ENCODE peak calls at places on chromosomes 12 and 14, in seven cellular contexts. S, N, P, F, M, O and U are unnamed samples.

GRCh38 chr12:125340791-125341190 is 275.6 kb downstream of the AACS start:
- DNase-seq in P (no peak), F (peak; percentile 52), N (peak; percentile 24), M (no peak), S (peak; percentile 28), O (no peak), U (no peak)

GRCh38 chr12:104571328-104571727 is 114.6 kb downstream of the CHST11 start:
- DNase-seq in P (no peak), S (no peak), N (no peak), O (no peak), F (no peak), M (no peak), U (no peak)

GRCh38 chr12:125989716-125990115 is 924.5 kb downstream of the AACS start:
- DNase-seq in O (no peak), M (no peak), P (no peak), S (no peak), F (no peak), N (no peak), U (no peak)

GRCh38 chr12:54390668-54391551 is 6.4 kb upstream of the ZNF385A start:
- DNase-seq in N (no peak), O (peak; percentile 74), M (peak; percentile 84), P (peak; percentile 71), S (peak; percentile 91), F (no peak), U (no peak)

GRCh38 chr12:124088232-124088907 is 115.4 kb downstream of the ZNF664 start:
- DNase-seq in S (peak; percentile 75), N (no peak), O (no peak), M (no peak), F (no peak), P (no peak), U (no peak)

GRCh38 chr12:12786371-12786715 is 884 bp downstream of the APOLD1 start:
- DNase-seq in S (no peak), P (no peak), F (no peak), O (no peak), N (no peak), M (no peak), U (no peak)

GRCh38 chr12:53958128-53958527 is 3.4 kb downstream of the HOXC12 start:
- DNase-seq in O (no peak), F (no peak), S (no peak), N (no peak), M (no peak), P (no peak), U (no peak)

GRCh38 chr12:38279756-38280155 is 36.8 kb upstream of the ALG10B start:
- DNase-seq in P (no peak), O (no peak), N (no peak), S (no peak), M (no peak), F (no peak), U (no peak)

GRCh38 chr12:79546461-79547043 is 144.2 kb downstream of the PAWR start:
- DNase-seq in S (no peak), M (no peak), P (no peak), N (no peak), F (no peak), O (no peak), U (no peak)

GRCh38 chr14:59354666-59355065 is 110.5 kb downstream of the GPR135 start:
- DNase-seq in N (no peak), S (no peak), M (no peak), F (peak; percentile 88), P (no peak), O (no peak), U (no peak)

GRCh38 chr12:6644903-6645302 is 2.3 kb downstream of the ACRBP start:
- DNase-seq in F (no peak), O (no peak), M (no peak), S (no peak), N (no peak), P (no peak), U (no peak)

GRCh38 chr14:89303452-89304435 is 113.3 kb downstream of the FOXN3 start:
- DNase-seq in F (peak; percentile 95), M (peak; percentile 21), P (no peak), N (no peak), S (no peak), O (peak; percentile 57), U (peak; percentile 33)

GRCh38 chr14:25394356-25394755 is 344.4 kb upstream of the STXBP6 start:
- DNase-seq in O (no peak), N (no peak), P (no peak), M (no peak), F (no peak), S (no peak), U (no peak)

GRCh38 chr12:96652870-96653269 is 163.5 kb downstream of the CFAP54 start:
- DNase-seq in N (no peak), F (no peak), P (no peak), M (no peak), O (no peak), S (no peak), U (no peak)
- TF ChIP-seq CTCF in N (no peak), F (no peak), P (no peak), M (no peak), O (no peak), S (no peak), U (no peak)

GRCh38 chr12:115870527-115870926 is 407.0 kb downstream of the MED13L start:
- DNase-seq in F (no peak), S (no peak), O (no peak), N (no peak), M (no peak), P (no peak), U (no peak)

GRCh38 chr12:115872919-115873357 is 404.6 kb downstream of the MED13L start:
- DNase-seq in N (no peak), S (no peak), O (no peak), M (no peak), F (no peak), P (no peak), U (no peak)

GRCh38 chr12:115872212-115872611 is 405.3 kb downstream of the MED13L start:
- DNase-seq in F (no peak), O (no peak), P (no peak), S (no peak), M (no peak), N (no peak), U (no peak)

GRCh38 chr12:115870021-115870420 is 407.5 kb downstream of the MED13L start:
- DNase-seq in P (no peak), S (no peak), F (no peak), N (no peak), M (no peak), O (no peak), U (no peak)

DNA sequence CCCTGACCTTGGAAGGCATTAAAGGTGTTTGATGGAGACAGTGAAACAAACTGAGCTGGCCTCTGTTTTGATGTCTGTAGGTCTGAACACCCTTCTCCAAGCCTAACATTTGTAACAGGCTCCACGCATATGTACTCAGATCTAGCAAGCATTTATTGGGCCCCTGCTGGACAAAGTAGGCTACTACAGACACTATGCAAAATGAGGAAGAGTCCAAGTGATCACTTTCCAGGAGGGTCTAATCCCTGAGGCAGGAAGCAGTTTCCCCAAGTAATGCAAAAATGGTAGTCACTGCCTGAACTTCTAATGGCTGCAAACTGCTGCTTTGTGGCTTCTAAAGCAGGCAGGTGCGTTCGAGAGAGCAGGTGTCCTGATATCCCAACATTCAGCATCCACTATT is 405.8 kb downstream of the MED13L start:
- DNase-seq in M (peak; percentile 5), S (no peak), F (peak; percentile 21), N (no peak), P (peak; percentile 24), O (no peak), U (no peak)
- TF ChIP-seq CTCF in M (peak; percentile 49), S (no peak), F (peak; percentile 33), N (peak; percentile 62), P (peak; percentile 85), O (no peak), U (no peak)

GRCh38 chr14:106489112-106489881 is 962.9 kb downstream of the TMEM121 start:
- DNase-seq in N (no peak), S (no peak), O (no peak), M (peak; percentile 63), F (no peak), P (no peak), U (no peak)

GRCh38 chr14:106488293-106488692 is 961.9 kb downstream of the TMEM121 start:
- DNase-seq in P (no peak), O (no peak), M (no peak), S (no peak), F (no peak), N (no peak), U (no peak)

GRCh38 chr14:106490442-106490841 is 964.1 kb downstream of the TMEM121 start:
- DNase-seq in S (no peak), O (no peak), P (no peak), F (no peak), N (no peak), M (no peak), U (no peak)

GRCh38 chr14:106493962-106494823 is 967.8 kb downstream of the TMEM121 start:
- DNase-seq in M (no peak), F (no peak), N (no peak), S (no peak), O (no peak), P (no peak), U (no peak)

DNA sequence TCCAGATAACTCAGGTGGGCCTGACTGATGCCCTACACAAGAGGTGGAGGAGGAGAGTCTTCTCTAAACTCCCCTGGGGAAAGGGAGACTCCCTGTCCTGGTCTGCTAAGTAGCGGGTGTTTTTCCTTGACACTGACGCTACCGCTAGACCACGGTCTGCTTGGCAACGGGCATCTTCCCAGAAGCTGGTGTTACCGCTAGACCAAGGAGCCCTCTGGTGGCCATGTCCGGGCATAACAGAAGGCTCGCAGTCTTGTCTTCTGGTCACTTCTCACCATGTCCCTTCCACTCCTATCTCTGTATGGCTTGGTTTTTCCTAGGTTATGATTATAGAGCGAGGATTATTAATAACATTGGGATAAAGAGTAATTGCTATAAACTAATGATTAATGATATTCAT is 965.5 kb downstream of the TMEM121 start:
- DNase-seq in N (no peak), O (no peak), M (peak; percentile 60), S (no peak), F (no peak), P (no peak), U (no peak)
- TF ChIP-seq CTCF in N (peak; percentile 27), O (no peak), M (peak; percentile 58), S (no peak), F (no peak), P (no peak), U (no peak)

DNA sequence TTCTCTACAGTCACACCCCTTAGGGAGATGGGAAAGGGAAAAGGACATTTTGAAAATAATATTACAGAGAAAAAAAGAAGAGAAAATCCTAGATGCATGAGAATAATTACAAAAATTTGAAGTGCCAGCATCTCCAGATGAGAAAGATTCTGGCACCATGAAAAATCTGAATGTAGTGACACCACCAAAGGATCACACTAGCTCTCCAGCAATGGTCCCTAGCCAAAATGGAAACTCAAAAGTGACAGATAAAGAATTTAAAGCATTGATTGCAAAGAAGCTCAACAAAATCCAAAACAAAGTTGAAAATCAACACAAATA is 27.4 kb upstream of the GARIN6 start:
- DNase-seq in M (no peak), O (no peak), N (no peak), S (no peak), F (no peak), P (no peak), U (no peak)
- TF ChIP-seq CTCF in M (peak; percentile 25), O (no peak), N (no peak), S (no peak), F (no peak), P (peak; percentile 40), U (no peak)